ENCODE peak calls at places on chromosomes 6 and 20, in seven cellular contexts. O is tibial artery; W is CD8-positive, alpha-beta memory T cell; S is mucosa of descending colon; N is GM20000; D is bronchial epithelial cell; Q is heart left ventricle. J is an unnamed sample.

GRCh38 chr20:4052139-4052480 is 36.8 kb upstream of the RNF24 start:
- DNase-seq in O (no peak), W (no peak), Q (no peak), S (no peak), N (no peak), D (no peak), J (no peak)

GRCh38 chr6:157596886-157597285 is 215.9 kb downstream of the ZDHHC14 start:
- DNase-seq in O (no peak), W (no peak), N (no peak), S (no peak), D (no peak), Q (no peak), J (no peak)

GRCh38 chr6:13653296-13653695 is 38.2 kb downstream of the NOL7 start:
- DNase-seq in O (no peak), N (no peak), S (no peak), W (no peak), D (no peak), Q (no peak), J (no peak)

GRCh38 chr6:3900744-3901351 is 51.7 kb downstream of the FAM50B start:
- DNase-seq in W (no peak), S (no peak), Q (no peak), N (no peak), O (no peak), D (peak; percentile 29), J (no peak)

GRCh38 chr20:4083103-4083864 is 67.9 kb upstream of the RNF24 start:
- DNase-seq in W (no peak), N (no peak), Q (no peak), S (no peak), O (no peak), D (no peak), J (no peak)

GRCh38 chr20:381581-382290 is 1.2 kb downstream of the TRIB3 start:
- DNase-seq in D (peak; percentile 38), S (peak; percentile 82), Q (peak; percentile 80), W (peak; percentile 65), N (peak; percentile 93), O (peak; percentile 54), J (peak; percentile 92)

GRCh38 chr6:53103993-53104675 is 38.9 kb downstream of the FBXO9 start:
- DNase-seq in N (no peak), Q (no peak), D (peak; percentile 48), O (no peak), W (no peak), S (no peak), J (peak; percentile 19)

GRCh38 chr20:54475334-54476287 is at the start of gene DOK5:
- DNase-seq in D (no peak), N (no peak), W (no peak), S (peak; percentile 3), O (peak; percentile 50), Q (peak; percentile 68), J (no peak)

GRCh38 chr20:9660236-9660868 is 146.0 kb downstream of the LAMP5 start:
- DNase-seq in Q (no peak), N (no peak), W (no peak), D (peak; percentile 15), S (peak; percentile 21), O (no peak), J (peak; percentile 5)